ENCODE peak calls at places on chromosomes 13 and 19, in five cellular contexts. X is GM23338, W is GM23248, P is HCT116, Z is hepatocyte. H is an unnamed sample.

GRCh38 chr13:51760592-51760991 is 43.4 kb downstream of the DHRS12 start:
- DNase-seq in P (no peak), X (no peak), W (no peak), Z (no peak), H (no peak)

GRCh38 chr13:28819046-28819747 is 942 bp upstream of the MTUS2 start:
- DNase-seq in W (peak), Z (peak), P (no peak), X (peak), H (peak)

GRCh38 chr13:41542281-41542680 is 84.9 kb downstream of the RGCC start:
- DNase-seq in W (no peak), P (no peak), Z (no peak), X (no peak), H (no peak)

GRCh38 chr13:100392709-100393630 is 195.6 kb downstream of the GGACT start:
- DNase-seq in Z (peak), X (peak), P (peak), W (peak), H (no peak)

GRCh38 chr19:6680141-6680540 is 10.2 kb upstream of the TNFSF14 start:
- DNase-seq in X (no peak), W (no peak), Z (no peak), P (no peak), H (no peak)

GRCh38 chr19:43524922-43525835 is 1.8 kb downstream of the ETHE1 start:
- DNase-seq in P (peak), W (peak), Z (peak), X (peak), H (peak)

GRCh38 chr13:108227651-108228272 is 9.6 kb downstream of the ABHD13 start:
- DNase-seq in Z (peak), X (peak), P (peak), W (peak), H (peak)

GRCh38 chr13:56700324-56700723 is 440.4 kb upstream of the PRR20A start:
- DNase-seq in X (no peak), W (no peak), Z (no peak), P (no peak), H (no peak)

GRCh38 chr13:45415112-45415511 is 3.1 kb downstream of the SLC25A30 start:
- DNase-seq in W (no peak), P (no peak), Z (no peak), X (no peak), H (no peak)

GRCh38 chr13:51614350-51614786 is 30.1 kb downstream of the WDFY2 start:
- DNase-seq in X (no peak), Z (no peak), W (peak), P (no peak), H (no peak)

GRCh38 chr13:18947376-18947977 is 234.1 kb downstream of the TUBA3C start:
- DNase-seq in P (no peak), X (no peak), W (no peak), Z (no peak), H (no peak)

GRCh38 chr19:51124729-51125128 is at the start of gene SIGLEC9:
- DNase-seq in W (no peak), Z (no peak), X (no peak), P (no peak), H (no peak)

GRCh38 chr13:60139272-60139671 is 24.5 kb downstream of the DIAPH3 start:
- DNase-seq in Z (no peak), W (peak), X (no peak), P (no peak), H (no peak)

GRCh38 chr19:2195914-2196313 is 32.2 kb downstream of the DOT1L start:
- DNase-seq in W (no peak), X (no peak), Z (no peak), P (no peak), H (no peak)

GRCh38 chr19:2199215-2199614 is 35.5 kb downstream of the DOT1L start:
- DNase-seq in W (no peak), P (no peak), Z (no peak), X (peak), H (peak)

GRCh38 chr19:2195361-2195760 is 31.6 kb downstream of the DOT1L start:
- DNase-seq in Z (no peak), W (no peak), X (no peak), P (no peak), H (no peak)

GRCh38 chr19:2198317-2198716 is 34.6 kb downstream of the DOT1L start:
- DNase-seq in P (no peak), W (no peak), Z (no peak), X (no peak), H (no peak)

DNA sequence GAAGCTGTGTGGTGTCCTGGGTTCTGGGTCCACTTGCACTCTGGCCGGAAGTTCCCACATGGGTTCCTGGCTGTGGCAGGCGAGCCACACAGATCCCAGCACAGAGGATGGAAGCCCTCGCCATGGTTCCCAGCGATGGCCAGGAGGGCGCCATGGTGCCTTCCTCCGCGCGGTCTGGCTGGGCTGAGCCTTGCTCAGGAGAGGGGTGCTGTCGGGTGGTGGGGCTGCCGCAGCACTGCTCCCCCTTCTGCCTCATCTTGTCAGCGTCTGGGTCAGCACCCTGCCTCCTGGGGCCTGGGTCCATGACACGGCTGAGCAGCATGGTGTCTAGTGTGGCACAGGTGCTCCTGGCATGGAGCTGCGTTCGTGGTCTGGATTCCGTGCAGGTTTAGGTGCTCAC is 33.5 kb downstream of the DOT1L start:
- DNase-seq in W (no peak), Z (no peak), P (no peak), X (no peak), H (no peak)
- TF ChIP-seq EZH2 in W (no peak), Z (no peak), P (no peak), X (no peak), H (no peak)

GRCh38 chr19:35868172-35868822 is at the start of gene APLP1:
- DNase-seq in Z (peak), P (no peak), W (peak), X (peak), H (peak)
- TF ChIP-seq EZH2phosphoT487 in Z (no peak), P (no peak), W (no peak), X (no peak), H (no peak)

DNA sequence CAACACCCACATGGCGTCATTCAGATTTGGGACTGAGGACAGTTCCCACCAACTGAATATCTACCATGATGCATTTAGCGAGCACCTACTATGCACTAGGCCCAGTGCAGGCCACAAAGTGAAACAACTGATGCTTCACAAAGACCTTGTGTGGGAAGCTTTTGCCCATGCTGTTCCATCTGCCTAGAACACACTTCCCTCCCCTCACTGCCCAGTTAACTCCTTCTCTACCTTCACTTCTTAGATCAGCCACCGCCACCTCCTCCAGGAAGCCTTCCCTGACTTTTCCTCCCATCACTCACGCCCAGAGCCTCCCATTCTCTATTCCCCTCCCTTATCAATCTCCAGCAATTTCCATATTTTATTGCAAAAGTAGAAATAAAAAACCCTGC is 25.7 kb downstream of the PTPRS start:
- DNase-seq in P (no peak), Z (no peak), W (no peak), X (no peak), H (no peak)
- H3K4me2 ChIP-seq in P (peak), Z (no peak), W (no peak), X (no peak), H (no peak)

GRCh38 chr19:34904521-34904845 is 22.2 kb upstream of the ZNF30 start:
- DNase-seq in Z (no peak), P (no peak), X (peak), W (no peak), H (no peak)
- TF ChIP-seq EZH2 in Z (no peak), P (no peak), X (no peak), W (no peak), H (no peak)

GRCh38 chr13:44106231-44107152 is 226.8 kb downstream of the LACC1 start:
- DNase-seq in P (no peak), W (no peak), Z (no peak), X (no peak), H (no peak)
- TF ChIP-seq EZH2phosphoT487 in P (no peak), W (no peak), Z (no peak), X (no peak), H (no peak)

GRCh38 chr13:88483202-88483601 is 812.0 kb downstream of the SLITRK5 start:
- DNase-seq in W (no peak), P (no peak), Z (no peak), X (no peak), H (no peak)
- H3K4me2 ChIP-seq in W (no peak), P (no peak), Z (no peak), X (no peak), H (no peak)

DNA sequence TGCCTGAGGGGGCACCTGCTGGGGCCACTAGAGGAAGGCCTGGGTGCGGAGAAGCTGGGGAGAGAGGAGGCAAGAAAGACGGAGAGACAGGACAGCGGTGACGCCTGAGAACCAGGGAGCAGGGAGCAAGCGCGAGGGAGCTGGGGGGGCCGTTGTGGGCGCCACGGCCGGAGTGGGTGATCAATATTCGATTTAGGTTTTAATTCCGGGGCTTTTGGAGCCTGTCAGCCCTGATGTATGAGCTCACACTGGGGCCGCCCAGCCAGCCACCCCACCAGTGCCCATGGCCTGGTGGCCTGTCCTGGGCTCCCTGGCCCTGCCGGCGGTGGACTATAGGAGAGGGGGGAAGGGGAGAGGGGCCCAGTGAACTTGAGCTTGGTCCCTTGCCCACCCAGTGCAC is 8.7 kb upstream of the ERFL start:
- DNase-seq in Z (no peak), P (no peak), X (peak), W (no peak), H (no peak)
- TF ChIP-seq EZH2 in Z (no peak), P (no peak), X (no peak), W (no peak), H (no peak)